ENCODE peak calls at places on chromosomes 13 and 19, in four cellular contexts. B is stimulated activated naive CD8-positive, alpha-beta T cell treated with anti-CD3 and anti-CD28 coated beads, Interleukin-15, amount 100 ng/mL, for 72 hours; A is RPMI8226; O is hippocampal formation. L is an unnamed sample.
A peak's percentile ranks its signal among the peaks of the same experiment; 100 is the strongest.

GRCh38 chr13:51801631-51802099 is 2.3 kb downstream of the DHRS12 start:
- DNase-seq in A (no peak), O (peak; percentile 75), B (no peak), L (no peak)

GRCh38 chr19:50661675-50662441 is 12.6 kb downstream of the C19orf81 start:
- DNase-seq in A (no peak), O (no peak), B (no peak), L (no peak)

GRCh38 chr13:100108913-100109507 is 20.1 kb downstream of the PCCA start:
- DNase-seq in O (no peak), A (no peak), B (no peak), L (no peak)

GRCh38 chr19:2428027-2428690 is 773 bp upstream of the TIMM13 start:
- DNase-seq in O (peak; percentile 19), B (no peak), A (peak; percentile 57), L (no peak)

GRCh38 chr19:3479819-3480215 is 508 bp downstream of the SMIM24 start:
- DNase-seq in A (no peak), B (no peak), O (no peak), L (peak; percentile 52)

GRCh38 chr19:5397804-5398692 is 57.2 kb upstream of the ZNRF4 start:
- DNase-seq in A (peak; percentile 46), B (no peak), O (no peak), L (no peak)

GRCh38 chr19:5228932-5229777 is 111.5 kb downstream of the PTPRS start:
- DNase-seq in B (no peak), A (peak; percentile 48), O (no peak), L (no peak)

GRCh38 chr13:45393941-45394570 is 24.1 kb downstream of the SLC25A30 start:
- DNase-seq in O (peak; percentile 37), A (peak; percentile 38), B (peak; percentile 24), L (peak; percentile 31)

GRCh38 chr19:55206664-55207500 is 2.4 kb downstream of the PTPRH start:
- DNase-seq in A (peak; percentile 84), O (peak; percentile 33), B (peak; percentile 32), L (peak; percentile 20)

GRCh38 chr13:25857830-25858229 is 194.0 kb downstream of the SHISA2 start:
- DNase-seq in B (no peak), O (no peak), A (no peak), L (no peak)

GRCh38 chr19:28307460-28307859 is 905.5 kb downstream of the UQCRFS1 start:
- DNase-seq in B (no peak), A (no peak), O (no peak), L (no peak)

GRCh38 chr13:24693862-24694471 is 13.8 kb downstream of the ATP12A start:
- DNase-seq in B (peak; percentile 54), O (peak; percentile 5), A (peak; percentile 69), L (peak; percentile 22)

GRCh38 chr19:53078668-53079067 is 24.6 kb downstream of the ZNF160 start:
- DNase-seq in O (no peak), B (no peak), A (no peak), L (no peak)

GRCh38 chr19:14149509-14149994 is 13.2 kb upstream of the ASF1B start:
- DNase-seq in O (peak; percentile 65), A (no peak), B (peak; percentile 49), L (peak; percentile 66)

GRCh38 chr13:100533588-100534041 is 55.0 kb downstream of the GGACT start:
- DNase-seq in B (no peak), A (no peak), O (no peak), L (no peak)